ENCODE peak calls at places on chromosomes 7 and 10, in four cellular contexts. One of them, this sample, is unnamed.

GRCh38 chr10:115861455-115861854 is 411.6 kb downstream of the GFRA1 start:
- DNase-seq in Calu3: no peak
- DNase-seq in CD4-positive, alpha-beta T cell: no peak
- DNase-seq in mammary epithelial cell: no peak
- DNase-seq in this sample: no peak

GRCh38 chr7:134920026-134920758 is 66.1 kb upstream of the AGBL3 start:
- DNase-seq in Calu3: no peak
- DNase-seq in CD4-positive, alpha-beta T cell: no peak
- DNase-seq in mammary epithelial cell: peak; percentile 65
- DNase-seq in this sample: no peak

GRCh38 chr10:104317195-104318095 is 20.8 kb downstream of the ITPRIP start:
- DNase-seq in mammary epithelial cell: peak; percentile 73
- DNase-seq in CD4-positive, alpha-beta T cell: no peak
- DNase-seq in Calu3: no peak
- DNase-seq in this sample: no peak

GRCh38 chr7:7920481-7920880 is 48.1 kb upstream of the GLCCI1 start:
- DNase-seq in CD4-positive, alpha-beta T cell: no peak
- DNase-seq in Calu3: no peak
- DNase-seq in mammary epithelial cell: peak; percentile 52
- DNase-seq in this sample: no peak

GRCh38 chr7:97107192-97107800 is 10.2 kb upstream of the SDHAF3 start:
- DNase-seq in mammary epithelial cell: no peak
- DNase-seq in Calu3: no peak
- DNase-seq in CD4-positive, alpha-beta T cell: no peak
- DNase-seq in this sample: no peak

GRCh38 chr10:63707254-63707910 is 186.2 kb downstream of the REEP3 start:
- DNase-seq in CD4-positive, alpha-beta T cell: no peak
- DNase-seq in mammary epithelial cell: peak; percentile 99
- DNase-seq in Calu3: peak; percentile 61
- DNase-seq in this sample: no peak

GRCh38 chr7:41385996-41386395 is 316.9 kb downstream of the INHBA start:
- DNase-seq in CD4-positive, alpha-beta T cell: no peak
- DNase-seq in mammary epithelial cell: peak; percentile 94
- DNase-seq in Calu3: no peak
- DNase-seq in this sample: no peak

GRCh38 chr7:28474267-28474618 is 61.9 kb downstream of the CREB5 start:
- DNase-seq in mammary epithelial cell: no peak
- DNase-seq in CD4-positive, alpha-beta T cell: no peak
- DNase-seq in Calu3: no peak
- DNase-seq in this sample: no peak

GRCh38 chr7:153065021-153065420 is 305.5 kb downstream of the ACTR3B start:
- DNase-seq in CD4-positive, alpha-beta T cell: no peak
- DNase-seq in Calu3: no peak
- DNase-seq in mammary epithelial cell: no peak
- DNase-seq in this sample: no peak

GRCh38 chr7:40765633-40766032 is 630.8 kb downstream of the SUGCT start:
- DNase-seq in CD4-positive, alpha-beta T cell: no peak
- DNase-seq in Calu3: no peak
- DNase-seq in mammary epithelial cell: no peak
- DNase-seq in this sample: no peak

GRCh38 chr7:84194484-84195260 is at the start of gene SEMA3A:
- DNase-seq in mammary epithelial cell: peak; percentile 93
- DNase-seq in CD4-positive, alpha-beta T cell: no peak
- DNase-seq in Calu3: peak; percentile 35
- DNase-seq in this sample: peak; percentile 19

GRCh38 chr10:124612611-124613498 is 131.3 kb downstream of the FAM53B start:
- DNase-seq in Calu3: peak; percentile 46
- DNase-seq in CD4-positive, alpha-beta T cell: no peak
- DNase-seq in mammary epithelial cell: no peak
- DNase-seq in this sample: no peak

GRCh38 chr10:43229208-43230061 is 37.4 kb downstream of the RASGEF1A start:
- DNase-seq in mammary epithelial cell: no peak
- DNase-seq in Calu3: peak; percentile 60
- DNase-seq in CD4-positive, alpha-beta T cell: no peak
- DNase-seq in this sample: no peak

GRCh38 chr10:43110318-43111071 is 27.8 kb upstream of the CSGALNACT2 start:
- DNase-seq in Calu3: no peak
- DNase-seq in CD4-positive, alpha-beta T cell: no peak
- DNase-seq in mammary epithelial cell: peak; percentile 33
- DNase-seq in this sample: no peak

GRCh38 chr7:15916666-15917388 is 230.3 kb upstream of the MEOX2 start:
- DNase-seq in Calu3: no peak
- DNase-seq in CD4-positive, alpha-beta T cell: no peak
- DNase-seq in mammary epithelial cell: no peak
- DNase-seq in this sample: no peak

GRCh38 chr10:7199152-7199760 is 211.6 kb downstream of the SFMBT2 start:
- DNase-seq in mammary epithelial cell: no peak
- DNase-seq in CD4-positive, alpha-beta T cell: no peak
- DNase-seq in Calu3: no peak
- DNase-seq in this sample: no peak

GRCh38 chr10:96832721-96833219 is 672 bp downstream of the LCOR start:
- DNase-seq in mammary epithelial cell: peak; percentile 61
- DNase-seq in Calu3: peak; percentile 85
- DNase-seq in CD4-positive, alpha-beta T cell: peak; percentile 80
- DNase-seq in this sample: peak; percentile 76

GRCh38 chr7:121084256-121084655 is 95.7 kb downstream of the CPED1 start:
- DNase-seq in Calu3: no peak
- DNase-seq in CD4-positive, alpha-beta T cell: no peak
- DNase-seq in mammary epithelial cell: no peak
- DNase-seq in this sample: no peak

GRCh38 chr10:20622522-20623270 is 274.4 kb downstream of the NEBL start:
- DNase-seq in mammary epithelial cell: peak; percentile 68
- DNase-seq in Calu3: no peak
- DNase-seq in CD4-positive, alpha-beta T cell: no peak
- DNase-seq in this sample: no peak

GRCh38 chr10:33386926-33387325 is 52.5 kb upstream of the NRP1 start:
- DNase-seq in CD4-positive, alpha-beta T cell: no peak
- DNase-seq in mammary epithelial cell: no peak
- DNase-seq in Calu3: no peak
- DNase-seq in this sample: no peak

GRCh38 chr10:61786728-61787127 is 114.8 kb upstream of the ARID5B start:
- DNase-seq in mammary epithelial cell: peak; percentile 75
- DNase-seq in Calu3: no peak
- DNase-seq in CD4-positive, alpha-beta T cell: no peak
- DNase-seq in this sample: no peak

GRCh38 chr10:84291389-84291788 is 37.0 kb upstream of the CCSER2 start:
- DNase-seq in mammary epithelial cell: peak; percentile 50
- DNase-seq in Calu3: no peak
- DNase-seq in CD4-positive, alpha-beta T cell: no peak
- DNase-seq in this sample: no peak

GRCh38 chr10:60367431-60367830 is 22.2 kb downstream of the ANK3 start:
- DNase-seq in Calu3: no peak
- DNase-seq in mammary epithelial cell: no peak
- DNase-seq in CD4-positive, alpha-beta T cell: no peak
- DNase-seq in this sample: no peak

GRCh38 chr7:47724335-47724982 is 142.5 kb upstream of the TNS3 start:
- DNase-seq in CD4-positive, alpha-beta T cell: no peak
- DNase-seq in mammary epithelial cell: peak; percentile 10
- DNase-seq in Calu3: peak; percentile 77
- DNase-seq in this sample: no peak

GRCh38 chr10:2081501-2081900 is 344.2 kb upstream of the ADARB2 start:
- DNase-seq in mammary epithelial cell: no peak
- DNase-seq in Calu3: no peak
- DNase-seq in CD4-positive, alpha-beta T cell: no peak
- DNase-seq in this sample: no peak
- TF ChIP-seq CTCF in mammary epithelial cell: peak; percentile 6
- TF ChIP-seq CTCF in Calu3: no peak
- TF ChIP-seq CTCF in CD4-positive, alpha-beta T cell: no peak
- TF ChIP-seq CTCF in this sample: peak; percentile 20

GRCh38 chr7:31065021-31065593 is 13.0 kb downstream of the ADCYAP1R1 start:
- DNase-seq in mammary epithelial cell: no peak
- DNase-seq in Calu3: no peak
- DNase-seq in CD4-positive, alpha-beta T cell: no peak
- DNase-seq in this sample: no peak
- TF ChIP-seq CTCF in mammary epithelial cell: no peak
- TF ChIP-seq CTCF in Calu3: no peak
- TF ChIP-seq CTCF in CD4-positive, alpha-beta T cell: no peak
- TF ChIP-seq CTCF in this sample: no peak

DNA sequence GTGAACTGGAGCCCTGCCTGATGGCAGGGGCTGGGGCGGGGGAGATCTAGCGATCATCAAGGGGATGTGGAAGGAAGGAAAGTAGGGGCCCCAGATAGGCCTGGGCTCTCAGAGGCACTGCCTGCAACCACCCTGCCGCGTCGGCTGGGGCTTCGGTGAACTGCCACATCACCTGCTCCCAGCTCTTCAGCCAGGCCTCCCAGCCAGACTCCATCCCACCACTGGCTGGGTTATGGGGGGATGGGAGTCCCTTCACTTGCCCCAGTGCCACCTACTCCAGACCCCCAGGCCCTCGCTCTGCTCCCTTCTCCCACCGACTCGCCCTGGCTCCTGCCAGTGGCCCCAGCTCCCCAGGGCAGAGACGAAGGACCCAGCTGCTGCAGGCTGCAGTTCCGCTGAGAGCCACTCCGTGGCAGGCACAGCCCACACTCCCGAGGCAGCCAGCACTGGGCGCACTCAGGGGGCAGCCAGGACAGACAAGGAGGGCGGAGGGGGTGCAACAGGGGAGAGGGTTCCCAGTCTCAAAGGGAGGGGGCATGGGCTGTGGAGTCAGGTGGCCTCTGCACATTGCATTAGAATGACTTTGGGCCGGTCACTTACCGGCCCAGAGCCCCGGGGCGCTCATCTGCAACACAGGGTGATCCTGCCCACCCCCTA is 15.2 kb downstream of the KCNH2 start:
- DNase-seq in CD4-positive, alpha-beta T cell: peak; percentile 51
- DNase-seq in Calu3: peak; percentile 74
- DNase-seq in mammary epithelial cell: no peak
- DNase-seq in this sample: peak; percentile 62
- TF ChIP-seq CTCF in CD4-positive, alpha-beta T cell: peak; percentile 95
- TF ChIP-seq CTCF in Calu3: peak; percentile 85
- TF ChIP-seq CTCF in mammary epithelial cell: peak; percentile 90
- TF ChIP-seq CTCF in this sample: peak; percentile 82

GRCh38 chr10:69786791-69787190 is 14.9 kb upstream of the COL13A1 start:
- DNase-seq in CD4-positive, alpha-beta T cell: no peak
- DNase-seq in Calu3: no peak
- DNase-seq in mammary epithelial cell: peak; percentile 35
- DNase-seq in this sample: no peak
- TF ChIP-seq CTCF in CD4-positive, alpha-beta T cell: no peak
- TF ChIP-seq CTCF in Calu3: no peak
- TF ChIP-seq CTCF in mammary epithelial cell: peak; percentile 35
- TF ChIP-seq CTCF in this sample: peak; percentile 56

This sample was measured in neural crest cell.